ENCODE peak calls at places on chromosome 12, in six cellular contexts. A, B, R, K, J and V are unnamed samples.

GRCh38 chr12:110536834-110537604 is 34.9 kb downstream of the RAD9B start:
- DNase-seq in A (no peak), B (no peak), R (no peak), K (no peak), J (no peak), V (no peak)

GRCh38 chr12:118127867-118128266 is 8.1 kb upstream of the PEBP1 start:
- DNase-seq in A (no peak), B (no peak), R (no peak), K (no peak), J (no peak), V (no peak)

GRCh38 chr12:62957233-62957953 is 22.4 kb upstream of the PPM1H start:
- DNase-seq in A (no peak), B (no peak), R (no peak), K (no peak), J (no peak), V (no peak)

GRCh38 chr12:49730050-49730449 is 11.3 kb upstream of the TMBIM6 start:
- DNase-seq in A (no peak), B (no peak), R (no peak), K (no peak), J (no peak), V (no peak)

GRCh38 chr12:115303751-115304309 is 619.9 kb upstream of the TBX3 start:
- DNase-seq in A (no peak), B (no peak), R (no peak), K (no peak), J (no peak), V (no peak)

GRCh38 chr12:121968880-121969279 is 50.5 kb downstream of the CFAP251 start:
- DNase-seq in A (peak), B (no peak), R (no peak), K (peak), J (no peak), V (no peak)

GRCh38 chr12:25531502-25532052 is 21.5 kb downstream of the LMNTD1 start:
- DNase-seq in A (no peak), B (no peak), R (no peak), K (no peak), J (no peak), V (no peak)

GRCh38 chr12:43306066-43306465 is 245.9 kb downstream of the ADAMTS20 start:
- DNase-seq in A (no peak), B (no peak), R (no peak), K (no peak), J (no peak), V (no peak)

GRCh38 chr12:50924131-50924438 is 28.3 kb upstream of the HIGD1C start:
- DNase-seq in A (no peak), B (no peak), R (no peak), K (no peak), J (no peak), V (no peak)

GRCh38 chr12:857611-858010 is 91.9 kb downstream of the RAD52 start:
- DNase-seq in A (no peak), B (no peak), R (no peak), K (peak), J (no peak), V (no peak)

GRCh38 chr12:132395908-132396305 is 66.5 kb upstream of the GALNT9 start:
- DNase-seq in A (no peak), B (no peak), R (no peak), K (no peak), J (no peak), V (no peak)

GRCh38 chr12:47739959-47740358 is 14.7 kb upstream of the ENDOU start:
- DNase-seq in A (no peak), B (no peak), R (no peak), K (no peak), J (no peak), V (no peak)

GRCh38 chr12:16118586-16118985 is 158.9 kb downstream of the SLC15A5 start:
- DNase-seq in A (no peak), B (no peak), R (no peak), K (no peak), J (no peak), V (no peak)

GRCh38 chr12:117778656-117779055 is 190.1 kb downstream of the KSR2 start:
- DNase-seq in A (no peak), B (no peak), R (no peak), K (no peak), J (no peak), V (no peak)

GRCh38 chr12:52871291-52871961 is 22.6 kb upstream of the KRT78 start:
- DNase-seq in A (no peak), B (no peak), R (no peak), K (no peak), J (no peak), V (no peak)

GRCh38 chr12:53696285-53696654 is 20.4 kb upstream of the ATP5MC2 start:
- DNase-seq in A (peak), B (peak), R (no peak), K (peak), J (no peak), V (no peak)

GRCh38 chr12:69933115-69933552 is 108.1 kb downstream of the MYRFL start:
- DNase-seq in A (no peak), B (no peak), R (no peak), K (no peak), J (no peak), V (no peak)

GRCh38 chr12:1594045-1594294 is 411 bp downstream of the FBXL14 start:
- DNase-seq in A (peak), B (peak), R (no peak), K (no peak), J (no peak), V (no peak)

GRCh38 chr12:29073631-29074239 is 75.3 kb upstream of the FAR2 start:
- DNase-seq in A (peak), B (peak), R (peak), K (peak), J (no peak), V (no peak)

GRCh38 chr12:25102402-25102801 is 92.6 kb downstream of the DNAI7 start:
- DNase-seq in A (no peak), B (no peak), R (no peak), K (no peak), J (no peak), V (no peak)

GRCh38 chr12:69555461-69555860 is 29.8 kb upstream of the CCT2 start:
- DNase-seq in A (no peak), B (no peak), R (no peak), K (no peak), J (no peak), V (no peak)

GRCh38 chr12:114355389-114356088 is 50.4 kb downstream of the TBX5 start:
- DNase-seq in A (no peak), B (no peak), R (no peak), K (no peak), J (no peak), V (no peak)

GRCh38 chr12:131604146-131604844 is 106.6 kb upstream of the SFSWAP start:
- DNase-seq in A (no peak), B (no peak), R (peak), K (no peak), J (peak), V (peak)

GRCh38 chr12:47946413-47947107 is 16.8 kb upstream of the TMEM106C start:
- DNase-seq in A (no peak), B (no peak), R (no peak), K (no peak), J (no peak), V (no peak)